ENCODE peak calls at places on chromosome 3, in five cellular contexts. One of them, this sample, is unnamed.

GRCh38 chr3:136336329-136337100 is 86.4 kb downstream of the PCCB start:
- DNase-seq in neuronal stem cell: no peak
- DNase-seq in IMR-90: peak
- DNase-seq in H1: no peak
- DNase-seq in H9: no peak
- DNase-seq in this sample: no peak

GRCh38 chr3:44914936-44915335 is 40.5 kb downstream of the TGM4 start:
- DNase-seq in neuronal stem cell: no peak
- DNase-seq in H9: no peak
- DNase-seq in H1: no peak
- DNase-seq in IMR-90: no peak
- DNase-seq in this sample: no peak

GRCh38 chr3:147939425-147940196 is 530.4 kb downstream of the ZIC1 start:
- DNase-seq in H1: no peak
- DNase-seq in neuronal stem cell: no peak
- DNase-seq in IMR-90: no peak
- DNase-seq in H9: no peak
- DNase-seq in this sample: no peak

GRCh38 chr3:128879991-128880390 is 571 bp downstream of the ACAD9 start:
- DNase-seq in H1: no peak
- DNase-seq in H9: no peak
- DNase-seq in IMR-90: no peak
- DNase-seq in neuronal stem cell: no peak
- DNase-seq in this sample: no peak

GRCh38 chr3:72800869-72801268 is 47.4 kb downstream of the SHQ1 start:
- DNase-seq in H9: no peak
- DNase-seq in IMR-90: no peak
- DNase-seq in H1: no peak
- DNase-seq in neuronal stem cell: no peak
- DNase-seq in this sample: no peak

GRCh38 chr3:46406786-46407611 is at the start of the genes CCR5AS and CCRL2:
- DNase-seq in IMR-90: peak
- DNase-seq in H1: no peak
- DNase-seq in neuronal stem cell: no peak
- DNase-seq in H9: no peak
- DNase-seq in this sample: peak

GRCh38 chr3:68699541-68699940 is 232.8 kb downstream of the TAFA4 start:
- DNase-seq in H1: no peak
- DNase-seq in neuronal stem cell: no peak
- DNase-seq in IMR-90: no peak
- DNase-seq in H9: no peak
- DNase-seq in this sample: no peak

GRCh38 chr3:37725842-37726241 is 135.8 kb upstream of the CTDSPL start:
- DNase-seq in H1: no peak
- DNase-seq in neuronal stem cell: no peak
- DNase-seq in IMR-90: no peak
- DNase-seq in H9: no peak
- DNase-seq in this sample: no peak

GRCh38 chr3:127688022-127688415 is 15.3 kb downstream of the ABTB1 start:
- DNase-seq in H9: peak
- DNase-seq in neuronal stem cell: no peak
- DNase-seq in H1: no peak
- DNase-seq in IMR-90: no peak
- DNase-seq in this sample: no peak

GRCh38 chr3:129365779-129366178 is 62.7 kb downstream of the EFCAB12 start:
- DNase-seq in H1: no peak
- DNase-seq in H9: no peak
- DNase-seq in neuronal stem cell: no peak
- DNase-seq in IMR-90: no peak
- DNase-seq in this sample: no peak

GRCh38 chr3:197029511-197030167 is at the start of gene MELTF:
- DNase-seq in H9: peak
- DNase-seq in neuronal stem cell: peak
- DNase-seq in H1: peak
- DNase-seq in IMR-90: peak
- DNase-seq in this sample: peak

GRCh38 chr3:38004415-38005075 is 14.0 kb downstream of the VILL start:
- DNase-seq in neuronal stem cell: no peak
- DNase-seq in H9: peak
- DNase-seq in IMR-90: peak
- DNase-seq in H1: peak
- DNase-seq in this sample: peak

GRCh38 chr3:45464336-45464809 is 76.0 kb downstream of the LARS2 start:
- DNase-seq in neuronal stem cell: peak
- DNase-seq in H1: peak
- DNase-seq in H9: peak
- DNase-seq in IMR-90: peak
- DNase-seq in this sample: peak

GRCh38 chr3:111541911-111542483 is at the start of gene CD96:
- DNase-seq in IMR-90: peak
- DNase-seq in H1: no peak
- DNase-seq in neuronal stem cell: no peak
- DNase-seq in H9: no peak
- DNase-seq in this sample: no peak

GRCh38 chr3:159169828-159170227 is 368.0 kb downstream of the MFSD1 start:
- DNase-seq in H9: no peak
- DNase-seq in IMR-90: peak
- DNase-seq in H1: no peak
- DNase-seq in neuronal stem cell: no peak
- DNase-seq in this sample: peak

GRCh38 chr3:184255291-184256039 is 5.9 kb downstream of the CAMK2N2 start:
- DNase-seq in IMR-90: no peak
- DNase-seq in H1: no peak
- DNase-seq in neuronal stem cell: no peak
- DNase-seq in H9: no peak
- DNase-seq in this sample: no peak

GRCh38 chr3:179045719-179046402 is 25.7 kb downstream of the ZMAT3 start:
- DNase-seq in H9: no peak
- DNase-seq in IMR-90: no peak
- DNase-seq in H1: no peak
- DNase-seq in neuronal stem cell: no peak
- DNase-seq in this sample: no peak

GRCh38 chr3:113659121-113659531 is 37.3 kb downstream of the USF3 start:
- DNase-seq in H1: no peak
- DNase-seq in IMR-90: no peak
- DNase-seq in neuronal stem cell: no peak
- DNase-seq in H9: no peak
- DNase-seq in this sample: no peak

GRCh38 chr3:140432176-140432753 is 245.6 kb upstream of the TRIM42 start:
- DNase-seq in IMR-90: no peak
- DNase-seq in H9: no peak
- DNase-seq in neuronal stem cell: no peak
- DNase-seq in H1: peak
- DNase-seq in this sample: no peak

GRCh38 chr3:124916837-124917409 is 17.6 kb downstream of the MUC13 start:
- DNase-seq in H1: no peak
- DNase-seq in H9: no peak
- DNase-seq in IMR-90: no peak
- DNase-seq in neuronal stem cell: no peak
- DNase-seq in this sample: no peak

GRCh38 chr3:50542177-50543034 is 25.1 kb downstream of the C3orf18 start:
- DNase-seq in IMR-90: peak
- DNase-seq in H1: peak
- DNase-seq in neuronal stem cell: peak
- DNase-seq in H9: peak
- DNase-seq in this sample: peak

GRCh38 chr3:107347717-107348116 is 29.5 kb upstream of the CCDC54 start:
- DNase-seq in H9: no peak
- DNase-seq in H1: no peak
- DNase-seq in neuronal stem cell: no peak
- DNase-seq in IMR-90: no peak
- DNase-seq in this sample: peak

GRCh38 chr3:170128977-170129431 is 52.5 kb downstream of the PHC3 start:
- DNase-seq in neuronal stem cell: no peak
- DNase-seq in H9: no peak
- DNase-seq in IMR-90: peak
- DNase-seq in H1: no peak
- DNase-seq in this sample: peak

GRCh38 chr3:182891364-182891763 is 89.0 kb downstream of the DCUN1D1 start:
- DNase-seq in neuronal stem cell: no peak
- DNase-seq in IMR-90: no peak
- DNase-seq in H9: no peak
- DNase-seq in H1: no peak
- DNase-seq in this sample: no peak

GRCh38 chr3:67940200-67940952 is 286.0 kb upstream of the SUCLG2 start:
- DNase-seq in IMR-90: no peak
- DNase-seq in H9: no peak
- DNase-seq in neuronal stem cell: no peak
- DNase-seq in H1: no peak
- DNase-seq in this sample: peak

GRCh38 chr3:14319654-14320182 is 82.7 kb upstream of the SLC6A6 start:
- DNase-seq in H1: peak
- DNase-seq in IMR-90: peak
- DNase-seq in neuronal stem cell: peak
- DNase-seq in H9: peak
- DNase-seq in this sample: peak

GRCh38 chr3:79767953-79768282 is at the start of gene ROBO1:
- DNase-seq in H1: no peak
- DNase-seq in neuronal stem cell: peak
- DNase-seq in H9: peak
- DNase-seq in IMR-90: no peak
- DNase-seq in this sample: no peak

GRCh38 chr3:14943042-14943441 is 4.3 kb upstream of the NR2C2 start:
- DNase-seq in neuronal stem cell: no peak
- DNase-seq in H9: no peak
- DNase-seq in H1: no peak
- DNase-seq in IMR-90: no peak
- DNase-seq in this sample: no peak

GRCh38 chr3:50562866-50563265 is 4.7 kb downstream of the C3orf18 start:
- DNase-seq in H1: no peak
- DNase-seq in H9: no peak
- DNase-seq in neuronal stem cell: no peak
- DNase-seq in IMR-90: peak
- DNase-seq in this sample: no peak

GRCh38 chr3:194395767-194396527 is 3.1 kb downstream of the GP5 start:
- DNase-seq in H1: peak
- DNase-seq in IMR-90: peak
- DNase-seq in neuronal stem cell: no peak
- DNase-seq in H9: peak
- DNase-seq in this sample: peak

GRCh38 chr3:170642882-170643601 is 57.2 kb upstream of the SLC7A14 start:
- DNase-seq in neuronal stem cell: no peak
- DNase-seq in H1: no peak
- DNase-seq in IMR-90: no peak
- DNase-seq in H9: no peak
- DNase-seq in this sample: no peak

GRCh38 chr3:127610105-127610504 is 11.9 kb downstream of the MCM2 start:
- DNase-seq in IMR-90: peak
- DNase-seq in neuronal stem cell: no peak
- DNase-seq in H1: no peak
- DNase-seq in H9: no peak
- DNase-seq in this sample: no peak

GRCh38 chr3:16898595-16899395 is 14.0 kb downstream of the PLCL2 start:
- DNase-seq in H9: no peak
- DNase-seq in neuronal stem cell: no peak
- DNase-seq in IMR-90: no peak
- DNase-seq in H1: no peak
- DNase-seq in this sample: no peak

GRCh38 chr3:195025881-195026200 is 245.1 kb downstream of the XXYLT1 start:
- DNase-seq in H1: no peak
- DNase-seq in neuronal stem cell: no peak
- DNase-seq in H9: no peak
- DNase-seq in IMR-90: no peak
- DNase-seq in this sample: no peak

DNA sequence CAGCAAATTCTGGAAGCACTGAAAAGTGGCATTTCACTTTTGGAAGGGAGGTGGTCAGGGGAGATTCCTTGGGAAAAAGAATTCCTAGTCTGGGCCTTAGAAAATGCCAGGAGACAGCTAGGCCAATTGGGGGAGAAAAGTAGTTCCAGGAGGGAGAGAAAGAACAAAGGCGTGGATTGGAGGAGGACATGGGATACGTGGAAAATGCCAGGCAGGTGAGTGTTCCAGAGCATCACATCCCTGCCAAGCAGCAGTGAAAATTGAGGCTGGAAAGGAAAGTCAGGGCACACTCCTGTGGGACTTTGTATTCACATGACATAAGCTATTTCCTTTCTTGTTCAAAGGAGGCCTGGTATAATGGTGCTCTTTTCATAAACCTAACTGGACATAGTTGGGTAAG is 134.5 kb upstream of the WNT5A start:
- DNase-seq in IMR-90: no peak
- DNase-seq in H1: no peak
- DNase-seq in H9: no peak
- DNase-seq in neuronal stem cell: no peak
- DNase-seq in this sample: no peak
- H2BK15ac ChIP-seq in IMR-90: peak
- H2BK15ac ChIP-seq in H1: peak
- H2BK15ac ChIP-seq in H9: no peak
- H2BK15ac ChIP-seq in neuronal stem cell: no peak
- H2BK15ac ChIP-seq in this sample: no peak

DNA sequence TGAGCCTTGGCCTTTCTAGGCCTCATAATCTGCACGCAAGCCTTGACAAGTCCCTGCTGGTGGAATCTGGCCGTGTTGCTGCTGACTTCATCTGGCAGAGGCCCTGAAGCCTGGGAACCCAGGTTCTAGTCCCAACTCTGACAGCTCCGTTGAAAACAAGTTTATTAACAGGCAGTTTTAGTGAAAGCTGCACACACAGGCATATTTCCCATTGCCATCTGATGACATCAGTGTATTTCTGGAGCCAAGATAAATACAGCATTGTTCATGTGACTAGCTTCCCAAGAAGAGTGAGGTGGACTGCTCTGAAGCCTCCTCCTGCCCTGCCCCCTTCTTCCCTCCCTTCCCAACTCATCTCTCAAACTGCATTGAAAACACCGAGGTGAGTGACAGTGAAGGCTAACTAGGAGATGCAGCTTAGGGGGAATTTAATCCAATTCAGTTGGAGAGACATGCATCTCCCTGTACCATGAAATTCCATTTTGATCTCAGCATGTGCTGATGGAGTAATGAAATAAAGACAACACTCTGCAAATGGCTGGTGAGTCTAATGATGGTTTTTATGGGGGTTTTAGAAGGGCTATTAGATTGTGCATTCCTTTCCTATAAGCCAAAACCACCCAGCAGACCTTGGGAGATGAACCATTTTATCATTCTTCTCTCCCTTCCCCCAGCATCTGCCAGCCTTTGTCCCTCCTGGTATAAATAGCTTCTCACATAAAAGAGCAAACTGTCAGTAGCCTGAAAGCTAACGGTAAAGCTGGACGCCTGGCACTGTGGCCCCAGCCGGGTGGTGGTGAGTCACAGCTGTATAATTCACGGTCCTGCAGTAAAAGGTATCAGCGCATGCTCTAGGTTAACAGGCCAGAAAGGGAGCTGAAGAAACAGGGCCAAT is 38.0 kb downstream of the PRICKLE2 start:
- DNase-seq in IMR-90: peak
- DNase-seq in neuronal stem cell: no peak
- DNase-seq in H9: no peak
- DNase-seq in H1: no peak
- DNase-seq in this sample: peak
- H3K14ac ChIP-seq in IMR-90: peak
- H3K14ac ChIP-seq in neuronal stem cell: no peak
- H3K14ac ChIP-seq in H9: no peak
- H3K14ac ChIP-seq in H1: no peak
- H3K14ac ChIP-seq in this sample: no peak

GRCh38 chr3:56123487-56123886 is 344.8 kb downstream of the ERC2 start:
- DNase-seq in neuronal stem cell: peak
- DNase-seq in IMR-90: no peak
- DNase-seq in H9: peak
- DNase-seq in H1: no peak
- DNase-seq in this sample: no peak
- H2BK15ac ChIP-seq in neuronal stem cell: no peak
- H2BK15ac ChIP-seq in IMR-90: no peak
- H2BK15ac ChIP-seq in H9: no peak
- H2BK15ac ChIP-seq in H1: no peak
- H2BK15ac ChIP-seq in this sample: no peak

GRCh38 chr3:89625945-89626344 is 518.5 kb downstream of the EPHA3 start:
- DNase-seq in H1: no peak
- DNase-seq in neuronal stem cell: no peak
- DNase-seq in H9: no peak
- DNase-seq in IMR-90: no peak
- DNase-seq in this sample: no peak
- H3K14ac ChIP-seq in H1: no peak
- H3K14ac ChIP-seq in neuronal stem cell: no peak
- H3K14ac ChIP-seq in H9: no peak
- H3K14ac ChIP-seq in IMR-90: no peak
- H3K14ac ChIP-seq in this sample: no peak

This sample was measured in mesenchymal stem cell.